ENCODE peak calls at places on chromosomes 7 and 10, in four cellular contexts. K is keratinocyte, J is endothelial cell of umbilical vein, A is K562. B is an unnamed sample. For H3K9me1, the result is how much of the 10 kb centered on the place peaks cover.

GRCh38 chr7:151793531-151793935 is 83.4 kb downstream of the PRKAG2 start:
- DNase-seq in K (no peak), J (no peak), A (no peak), B (no peak)

GRCh38 chr10:32376780-32377179 is 29.8 kb upstream of the EPC1 start:
- DNase-seq in K (no peak), A (no peak), J (peak), B (no peak)

GRCh38 chr7:106768324-106768751 is 96.7 kb upstream of the PIK3CG start:
- DNase-seq in K (no peak), A (no peak), J (no peak), B (no peak)

GRCh38 chr7:141210862-141211261 is 137.0 kb downstream of the TMEM178B start:
- DNase-seq in J (no peak), A (no peak), K (no peak), B (no peak)

GRCh38 chr10:78248651-78249464 is 215.2 kb downstream of the RPS24 start:
- DNase-seq in A (no peak), K (no peak), J (no peak), B (peak)

GRCh38 chr10:75939541-75939940 is 508.1 kb downstream of the LRMDA start:
- DNase-seq in J (no peak), A (no peak), K (no peak), B (no peak)

GRCh38 chr7:29189743-29190201 is 4.8 kb upstream of the CHN2 start:
- DNase-seq in J (peak), K (no peak), A (peak), B (no peak)

GRCh38 chr7:64887756-64888508 is 15.1 kb upstream of the ZNF273 start:
- DNase-seq in J (no peak), K (no peak), A (peak), B (no peak)

GRCh38 chr10:32109603-32110002 is 53.4 kb upstream of the KIF5B start:
- DNase-seq in A (peak), K (no peak), J (no peak), B (no peak)

GRCh38 chr7:902996-903395 is 26.6 kb downstream of the GET4 start:
- DNase-seq in J (no peak), K (no peak), A (no peak), B (no peak)

GRCh38 chr10:114541081-114541833 is 116.8 kb downstream of the ABLIM1 start:
- DNase-seq in A (no peak), K (no peak), J (peak), B (peak)

GRCh38 chr7:90749774-90750173 is 153.7 kb downstream of the CDK14 start:
- DNase-seq in K (no peak), A (no peak), J (peak), B (peak)

GRCh38 chr7:70377957-70378356 is 754.0 kb upstream of the GALNT17 start:
- DNase-seq in K (no peak), J (no peak), A (no peak), B (no peak)

GRCh38 chr10:122768033-122768745 is 68.5 kb upstream of the C10orf120 start:
- DNase-seq in K (no peak), J (no peak), A (no peak), B (no peak)

GRCh38 chr10:92177546-92177945 is 113.3 kb downstream of the CPEB3 start:
- DNase-seq in A (no peak), J (no peak), K (no peak), B (peak)

GRCh38 chr7:158602905-158603772 is 15.5 kb upstream of the PTPRN2 start:
- DNase-seq in A (no peak), K (no peak), J (no peak), B (peak)

GRCh38 chr7:82362129-82362528 is 81.4 kb downstream of the CACNA2D1 start:
- DNase-seq in K (no peak), A (no peak), J (no peak), B (peak)

GRCh38 chr7:82359426-82359825 is 84.2 kb downstream of the CACNA2D1 start:
- DNase-seq in A (no peak), J (no peak), K (no peak), B (no peak)

GRCh38 chr7:82360591-82361386 is 82.8 kb downstream of the CACNA2D1 start:
- DNase-seq in A (no peak), K (no peak), J (no peak), B (no peak)

GRCh38 chr7:82364671-82365070 is 78.9 kb downstream of the CACNA2D1 start:
- DNase-seq in K (no peak), J (no peak), A (no peak), B (no peak)

DNA sequence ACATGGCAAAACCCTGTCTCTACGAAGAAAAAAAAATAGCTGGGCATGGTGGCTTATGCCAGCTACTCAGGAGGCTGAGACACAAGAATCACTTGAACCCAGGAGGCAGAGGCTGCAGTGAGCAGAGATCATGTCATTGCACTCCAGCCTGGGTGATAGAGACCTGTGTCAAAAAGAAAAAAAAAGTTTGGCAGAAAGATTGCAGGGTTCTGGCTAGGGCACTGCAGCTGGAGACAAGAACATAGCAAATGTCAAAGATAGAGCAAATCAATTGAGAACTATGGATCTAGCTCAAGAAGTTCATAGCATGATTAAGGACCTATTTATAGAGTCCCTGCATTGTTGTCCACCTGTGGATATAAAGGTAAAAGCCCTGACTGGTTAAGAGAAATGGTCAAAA is 79.5 kb downstream of the CACNA2D1 start:
- DNase-seq in K (no peak), J (no peak), A (no peak), B (no peak)
- H3K9me1 ChIP-seq in K (under half), J (under half), A (under half), B (under half)

DNA sequence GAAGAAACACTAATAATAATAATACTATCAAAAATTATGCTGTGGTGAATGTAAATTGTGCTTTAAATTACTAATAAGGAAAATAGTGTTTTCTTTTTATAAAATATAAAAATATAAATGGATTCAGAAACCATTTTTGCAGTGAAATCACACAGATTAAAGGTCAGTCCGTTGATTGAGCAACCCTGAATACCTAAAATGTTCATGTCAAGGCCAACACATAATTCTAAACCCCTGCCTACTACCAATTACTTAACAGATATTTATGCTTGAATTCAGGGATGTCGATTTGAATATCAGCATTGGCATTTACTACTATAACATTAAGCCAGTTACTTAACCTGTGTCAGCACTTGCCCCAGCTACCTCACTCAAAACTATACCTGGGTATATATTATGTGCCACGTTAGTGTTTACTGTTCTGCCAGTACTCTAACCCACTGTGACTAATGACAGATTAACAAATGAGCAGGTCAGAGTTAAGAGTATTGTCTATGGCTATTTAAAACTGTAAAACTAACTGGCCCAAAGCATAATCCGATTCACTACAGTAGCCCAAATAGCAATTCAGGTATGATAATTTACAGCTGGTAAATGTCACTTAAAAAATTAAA is 165.0 kb downstream of the KMT2E start:
- DNase-seq in K (no peak), A (no peak), J (no peak), B (no peak)
- H3K9me1 ChIP-seq in K (under half), A (under half), J (under half), B (under half)

DNA sequence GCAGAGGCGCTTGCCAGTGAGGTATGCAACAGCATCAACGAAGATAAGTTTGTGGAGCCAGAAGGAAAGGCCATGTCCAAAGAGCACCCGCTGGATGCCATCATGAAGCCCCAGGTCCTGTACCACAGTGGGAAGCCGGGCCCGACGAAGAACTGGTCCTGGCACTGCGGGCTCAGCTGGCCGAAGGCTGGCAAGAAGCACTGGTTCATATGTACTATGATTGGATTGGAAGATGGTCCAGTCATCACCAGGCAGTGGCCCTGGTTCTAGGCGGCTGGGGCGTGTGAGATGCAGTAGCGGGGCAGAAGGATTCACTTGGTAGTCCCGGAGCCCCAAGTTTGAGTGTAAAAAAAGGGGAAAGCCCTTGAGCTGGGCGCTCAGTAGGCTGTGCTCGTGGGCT is 3.9 kb downstream of the NDST2 start:
- DNase-seq in J (no peak), K (no peak), A (no peak), B (no peak)
- H3K9me1 ChIP-seq in J (under half), K (under half), A (under half), B (under half)

GRCh38 chr10:93475871-93476270 is 6.3 kb downstream of the MYOF start:
- DNase-seq in A (no peak), K (peak), J (peak), B (peak)
- H3K9me1 ChIP-seq in A (under half), K (under half), J (under half), B (under half)

DNA sequence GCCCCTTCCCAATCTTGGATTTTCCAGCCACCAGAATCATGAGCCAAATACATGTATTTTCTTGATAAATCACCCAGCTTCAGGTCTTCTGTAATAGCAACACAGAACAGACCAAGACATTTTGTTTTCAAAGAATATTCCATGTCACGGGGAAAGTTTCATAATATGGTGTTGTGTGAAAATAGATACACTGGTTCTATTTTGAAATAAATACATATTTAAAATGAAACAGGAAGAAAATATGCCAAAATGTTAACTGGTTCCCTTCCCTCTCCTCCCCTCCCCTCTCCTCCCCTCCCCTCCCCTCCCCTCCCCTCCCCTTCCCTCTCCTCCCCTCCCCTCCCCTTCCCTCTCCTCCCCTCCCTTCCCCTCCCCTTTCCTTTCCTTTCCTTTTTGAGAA is 30.3 kb upstream of the CAMK1D start:
- DNase-seq in J (no peak), K (no peak), A (no peak), B (no peak)
- H3K9me1 ChIP-seq in J (under half), K (under half), A (under half), B (under half)

DNA sequence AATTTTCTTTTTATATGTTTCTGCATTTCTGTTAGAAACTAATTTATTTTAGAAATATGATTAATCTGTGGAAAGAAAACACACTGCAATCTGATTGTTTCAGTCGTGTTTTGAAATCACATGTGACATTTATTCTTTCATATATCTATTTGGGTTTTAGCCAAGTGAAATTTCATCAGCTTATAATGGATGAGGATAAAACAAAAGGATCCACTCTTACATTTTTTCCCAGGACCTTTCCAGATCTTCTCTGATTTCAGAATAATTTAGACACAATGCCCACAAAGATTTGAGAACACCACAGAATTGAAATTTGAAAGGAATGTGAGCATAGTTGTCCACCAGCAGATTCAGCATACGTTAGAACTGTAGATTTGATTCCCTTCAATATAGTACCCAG is 29.1 kb downstream of the CBLL1 start:
- DNase-seq in J (no peak), A (no peak), K (no peak), B (no peak)
- H3K9me1 ChIP-seq in J (under half), A (under half), K (under half), B (under half)

GRCh38 chr7:149753370-149754233 is 19.8 kb downstream of the ZNF467 start:
- DNase-seq in A (peak), J (peak), K (no peak), B (peak)
- H3K9me1 ChIP-seq in A (under half), J (under half), K (under half), B (under half)

DNA sequence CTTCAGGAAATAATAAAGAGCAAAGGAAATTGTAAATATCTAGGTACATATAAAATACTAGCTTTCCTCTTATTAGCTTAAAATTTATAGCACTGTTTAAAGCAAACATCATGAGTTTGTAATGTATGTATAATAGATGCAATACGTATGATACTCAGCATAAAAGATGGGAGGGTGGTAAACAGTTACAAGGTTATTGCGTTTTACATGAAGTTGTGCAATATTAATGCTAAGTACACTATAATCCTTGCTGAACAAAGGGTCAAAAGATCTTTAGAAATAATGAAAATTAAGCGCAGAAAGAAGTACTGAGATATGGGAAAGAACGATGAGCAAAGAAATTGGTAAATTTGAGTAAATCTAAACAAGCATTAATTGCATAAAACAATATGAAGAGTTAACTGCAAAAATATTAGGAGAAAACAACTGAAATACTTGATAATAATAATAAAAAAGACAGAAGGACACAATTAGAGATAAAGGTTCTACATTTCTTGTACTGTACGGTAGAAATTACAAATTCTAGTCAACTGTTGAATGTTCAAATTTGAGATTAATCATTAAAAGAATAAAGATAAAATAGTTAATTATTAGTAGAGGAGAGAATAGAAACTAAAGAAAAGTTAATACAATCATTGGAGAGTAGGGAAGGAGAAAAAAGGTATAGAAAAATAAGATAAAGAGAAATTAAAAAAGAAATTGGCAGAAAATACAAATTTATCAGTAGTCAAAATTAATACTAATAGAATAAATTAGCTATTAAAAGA is 17.9 kb downstream of the C10orf67 start:
- DNase-seq in J (no peak), K (no peak), A (no peak), B (no peak)
- H3K9me1 ChIP-seq in J (under half), K (under half), A (under half), B (under half)